ENCODE peak calls at places on chromosome 10, in five cellular contexts. W, M, Q, J and B are unnamed samples.

GRCh38 chr10:53744746-53745145 is 972.2 kb upstream of the MBL2 start:
- DNase-seq in W (no peak), M (no peak), Q (no peak), J (no peak), B (no peak)

GRCh38 chr10:103232772-103233488 is 12.8 kb upstream of the RPEL1 start:
- DNase-seq in W (no peak), M (no peak), Q (peak; percentile 82), J (no peak), B (peak; percentile 81)

GRCh38 chr10:42999385-43000020 is 77.4 kb upstream of the RET start:
- DNase-seq in W (no peak), M (no peak), Q (no peak), J (no peak), B (no peak)

GRCh38 chr10:132041340-132041739 is 24.4 kb upstream of the JAKMIP3 start:
- DNase-seq in W (no peak), M (no peak), Q (no peak), J (no peak), B (no peak)

GRCh38 chr10:73410897-73411296 is 3.0 kb downstream of the ANXA7 start:
- DNase-seq in W (no peak), M (no peak), Q (no peak), J (no peak), B (no peak)

GRCh38 chr10:11610855-11611247 is 599 bp downstream of the USP6NL start:
- DNase-seq in W (no peak), M (peak; percentile 30), Q (peak; percentile 44), J (peak; percentile 13), B (peak; percentile 27)

GRCh38 chr10:86536294-86536861 is 14.8 kb upstream of the WAPL start:
- DNase-seq in W (no peak), M (no peak), Q (no peak), J (peak; percentile 62), B (no peak)

GRCh38 chr10:62992145-62992721 is 140.9 kb upstream of the NRBF2 start:
- DNase-seq in W (no peak), M (no peak), Q (peak; percentile 78), J (no peak), B (peak; percentile 73)

GRCh38 chr10:76302936-76303656 is 871.7 kb downstream of the LRMDA start:
- DNase-seq in W (no peak), M (peak; percentile 57), Q (peak; percentile 84), J (no peak), B (no peak)

GRCh38 chr10:25675204-25675603 is 258.8 kb upstream of the MYO3A start:
- DNase-seq in W (no peak), M (no peak), Q (no peak), J (no peak), B (no peak)

GRCh38 chr10:117541405-117541908 is 1.1 kb upstream of the EMX2 start:
- DNase-seq in W (no peak), M (peak; percentile 92), Q (peak; percentile 8), J (no peak), B (peak; percentile 37)

GRCh38 chr10:98062424-98062823 is 32.0 kb upstream of the CRTAC1 start:
- DNase-seq in W (no peak), M (no peak), Q (no peak), J (no peak), B (no peak)

GRCh38 chr10:112634096-112634830 is 187.2 kb downstream of the VTI1A start:
- DNase-seq in W (no peak), M (no peak), Q (peak; percentile 60), J (no peak), B (peak; percentile 45)

GRCh38 chr10:119441151-119441821 is 101.2 kb downstream of the RGS10 start:
- DNase-seq in W (no peak), M (peak; percentile 68), Q (peak; percentile 82), J (no peak), B (peak; percentile 8)

GRCh38 chr10:57169597-57169996 is 808.5 kb upstream of the ZWINT start:
- DNase-seq in W (no peak), M (no peak), Q (no peak), J (no peak), B (no peak)

GRCh38 chr10:95976295-95977229 is 66.8 kb upstream of the CCNJ start:
- DNase-seq in W (no peak), M (no peak), Q (no peak), J (no peak), B (no peak)

GRCh38 chr10:31820096-31820495 is 108.5 kb downstream of the ARHGAP12 start:
- DNase-seq in W (no peak), M (no peak), Q (peak; percentile 56), J (no peak), B (no peak)

GRCh38 chr10:68284597-68284996 is 47.3 kb upstream of the HNRNPH3 start:
- DNase-seq in W (no peak), M (no peak), Q (no peak), J (no peak), B (no peak)

GRCh38 chr10:69202332-69202731 is 17.8 kb upstream of the HKDC1 start:
- DNase-seq in W (no peak), M (no peak), Q (no peak), J (no peak), B (no peak)

GRCh38 chr10:17504547-17505245 is 50.3 kb upstream of the ST8SIA6 start:
- DNase-seq in W (no peak), M (no peak), Q (peak; percentile 94), J (no peak), B (peak; percentile 23)

GRCh38 chr10:106499448-106499847 is 665.1 kb downstream of the SORCS1 start:
- DNase-seq in W (no peak), M (no peak), Q (no peak), J (no peak), B (no peak)

GRCh38 chr10:44908936-44909335 is 2.2 kb upstream of the TMEM72 start:
- DNase-seq in W (no peak), M (no peak), Q (no peak), J (no peak), B (no peak)

GRCh38 chr10:119759832-119760231 is 34.0 kb downstream of the INPP5F start:
- DNase-seq in W (no peak), M (no peak), Q (peak; percentile 85), J (no peak), B (no peak)

GRCh38 chr10:53403688-53404087 is 631.1 kb upstream of the MBL2 start:
- DNase-seq in W (peak; percentile 23), M (no peak), Q (peak; percentile 6), J (no peak), B (peak; percentile 29)

GRCh38 chr10:85864173-85864549 is 502.4 kb downstream of the GRID1 start:
- DNase-seq in W (no peak), M (no peak), Q (no peak), J (no peak), B (no peak)

GRCh38 chr10:121282797-121283515 is 315.3 kb downstream of the FGFR2 start:
- DNase-seq in W (no peak), M (no peak), Q (no peak), J (no peak), B (no peak)

GRCh38 chr10:34413214-34413613 is 401.9 kb downstream of the PARD3 start:
- DNase-seq in W (no peak), M (no peak), Q (no peak), J (no peak), B (no peak)

GRCh38 chr10:43931308-43931930 is 282.7 kb upstream of the ZNF32 start:
- DNase-seq in W (no peak), M (no peak), Q (peak; percentile 88), J (no peak), B (no peak)

GRCh38 chr10:89342219-89342966 is 14.6 kb downstream of the IFIT3 start:
- DNase-seq in W (peak; percentile 71), M (peak; percentile 47), Q (peak; percentile 85), J (no peak), B (peak; percentile 76)

GRCh38 chr10:102358717-102359382 is 36.7 kb upstream of the NFKB2 start:
- DNase-seq in W (no peak), M (no peak), Q (peak; percentile 64), J (no peak), B (no peak)

GRCh38 chr10:88657901-88658300 is 6.3 kb upstream of the LIPF start:
- DNase-seq in W (no peak), M (no peak), Q (peak; percentile 77), J (no peak), B (peak; percentile 58)

GRCh38 chr10:98316661-98317060 is 48.7 kb upstream of the LOXL4 start:
- DNase-seq in W (no peak), M (no peak), Q (peak; percentile 61), J (no peak), B (no peak)

GRCh38 chr10:7541137-7542087 is 125.4 kb downstream of the ITIH5 start:
- DNase-seq in W (no peak), M (peak; percentile 79), Q (peak; percentile 66), J (no peak), B (no peak)
- H3K27ac ChIP-seq in W (no peak overlapping the region), M (peak overlapping the region; percentile 46), Q (no peak overlapping the region), J (no peak overlapping the region), B (no peak overlapping the region)

GRCh38 chr10:15122477-15123030 is 25.4 kb downstream of the RPP38 start:
- DNase-seq in W (no peak), M (no peak), Q (no peak), J (no peak), B (no peak)
- H3K27ac ChIP-seq in W (no peak overlapping the region), M (no peak overlapping the region), Q (peak overlapping the region; percentile 6), J (no peak overlapping the region), B (peak overlapping the region; percentile 78)

GRCh38 chr10:37821237-37821636 is 36.2 kb downstream of the ZNF248 start:
- DNase-seq in W (no peak), M (no peak), Q (no peak), J (no peak), B (no peak)

GRCh38 chr10:37816290-37816689 is 41.1 kb downstream of the ZNF248 start:
- DNase-seq in W (no peak), M (no peak), Q (no peak), J (no peak), B (no peak)

DNA sequence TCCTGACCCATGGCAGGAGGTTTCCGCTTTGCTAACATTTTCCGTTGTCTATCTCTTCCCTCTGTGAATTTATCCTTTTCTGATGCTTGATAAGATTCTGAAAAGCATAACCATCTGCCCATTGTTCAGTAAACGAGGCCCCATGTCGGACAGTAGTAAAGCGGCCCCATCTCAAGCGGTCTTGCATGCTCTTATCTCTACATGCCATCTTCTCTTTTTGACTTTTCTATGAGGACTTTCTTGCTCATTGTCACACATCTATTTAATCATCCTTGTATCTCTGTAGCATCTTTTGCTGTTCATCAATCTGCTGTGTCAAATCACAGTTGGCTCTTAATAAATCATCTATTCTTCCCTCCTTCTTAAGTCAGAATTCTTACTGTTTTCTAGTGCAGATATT is 37.6 kb downstream of the ZNF248 start:
- DNase-seq in W (no peak), M (no peak), Q (no peak), J (no peak), B (no peak)
- H3K27ac ChIP-seq in W (no peak overlapping the region), M (no peak overlapping the region), Q (no peak overlapping the region), J (no peak overlapping the region), B (no peak overlapping the region)

GRCh38 chr10:60919551-60919950 is 24.4 kb downstream of the RHOBTB1 start:
- DNase-seq in W (no peak), M (no peak), Q (no peak), J (no peak), B (no peak)

GRCh38 chr10:60916025-60916424 is 28.0 kb downstream of the RHOBTB1 start:
- DNase-seq in W (no peak), M (no peak), Q (no peak), J (no peak), B (no peak)

GRCh38 chr10:60920479-60920878 is 23.5 kb downstream of the RHOBTB1 start:
- DNase-seq in W (no peak), M (no peak), Q (no peak), J (no peak), B (no peak)

GRCh38 chr10:60914676-60915075 is 29.3 kb downstream of the RHOBTB1 start:
- DNase-seq in W (no peak), M (peak; percentile 76), Q (peak; percentile 92), J (no peak), B (no peak)

GRCh38 chr10:60917331-60918280 is 26.4 kb downstream of the RHOBTB1 start:
- DNase-seq in W (no peak), M (no peak), Q (peak; percentile 70), J (no peak), B (no peak)
- H3K27ac ChIP-seq in W (no peak overlapping the region), M (peak overlapping the region; percentile 28), Q (no peak overlapping the region), J (no peak overlapping the region), B (no peak overlapping the region)

GRCh38 chr10:30817541-30817940 is 188.0 kb upstream of the LYZL2 start:
- DNase-seq in W (no peak), M (no peak), Q (no peak), J (no peak), B (no peak)
- H3K27ac ChIP-seq in W (no peak overlapping the region), M (no peak overlapping the region), Q (no peak overlapping the region), J (no peak overlapping the region), B (no peak overlapping the region)